ENCODE peak calls at places on chromosome 7, in six cellular contexts. V is PC-3, W is cardiac muscle cell, D is HFF-Myc, B is nephron progenitor cell, Z is uterus. J is an unnamed sample.

GRCh38 chr7:140214075-140214684 is 37.4 kb upstream of the KDM7A start:
- DNase-seq in V (peak), W (no peak), D (peak), B (no peak), Z (peak), J (peak)

GRCh38 chr7:50729962-50730361 is 52.7 kb downstream of the GRB10 start:
- DNase-seq in V (no peak), W (no peak), D (no peak), B (no peak), Z (no peak), J (no peak)

GRCh38 chr7:151454306-151454705 is 14.4 kb upstream of the CRYGN start:
- DNase-seq in V (no peak), W (no peak), D (no peak), B (peak), Z (no peak), J (no peak)

GRCh38 chr7:143389316-143390097 is 8.4 kb downstream of the ZYX start:
- DNase-seq in V (no peak), W (no peak), D (no peak), B (no peak), Z (no peak), J (no peak)

GRCh38 chr7:26397786-26398435 is 106.2 kb downstream of the SNX10 start:
- DNase-seq in V (peak), W (peak), D (no peak), B (peak), Z (no peak), J (no peak)

GRCh38 chr7:22438994-22439393 is 61.0 kb downstream of the STEAP1B start:
- DNase-seq in V (no peak), W (no peak), D (no peak), B (no peak), Z (no peak), J (no peak)

GRCh38 chr7:97215556-97215955 is 98.1 kb downstream of the SDHAF3 start:
- DNase-seq in V (no peak), W (peak), D (no peak), B (no peak), Z (no peak), J (peak)

GRCh38 chr7:129569811-129570215 is 41.7 kb upstream of the NRF1 start:
- DNase-seq in V (peak), W (no peak), D (peak), B (no peak), Z (no peak), J (peak)

GRCh38 chr7:43117842-43118241 is 5.4 kb downstream of the HECW1 start:
- DNase-seq in V (no peak), W (no peak), D (no peak), B (no peak), Z (no peak), J (no peak)

GRCh38 chr7:14303536-14303935 is 314.1 kb upstream of the ETV1 start:
- DNase-seq in V (peak), W (no peak), D (no peak), B (no peak), Z (no peak), J (peak)

GRCh38 chr7:44386139-44386913 is 60.9 kb upstream of the CAMK2B start:
- DNase-seq in V (no peak), W (no peak), D (no peak), B (no peak), Z (no peak), J (no peak)

GRCh38 chr7:20172736-20173334 is 44.3 kb downstream of the MACC1 start:
- DNase-seq in V (peak), W (peak), D (peak), B (peak), Z (peak), J (peak)

GRCh38 chr7:134701272-134701671 is 54.6 kb downstream of the BPGM start:
- DNase-seq in V (peak), W (no peak), D (no peak), B (no peak), Z (no peak), J (peak)

GRCh38 chr7:112410087-112410486 is 40.2 kb upstream of the IFRD1 start:
- DNase-seq in V (peak), W (no peak), D (no peak), B (no peak), Z (no peak), J (no peak)

GRCh38 chr7:81776159-81776558 is 6.3 kb upstream of the HGF start:
- DNase-seq in V (no peak), W (no peak), D (no peak), B (no peak), Z (no peak), J (no peak)

GRCh38 chr7:42843209-42843800 is 68.6 kb downstream of the C7orf25 start:
- DNase-seq in V (peak), W (peak), D (no peak), B (peak), Z (peak), J (peak)

GRCh38 chr7:138239244-138239643 is 163.0 kb downstream of the AKR1D1 start:
- DNase-seq in V (peak), W (no peak), D (no peak), B (no peak), Z (no peak), J (peak)

GRCh38 chr7:70498232-70498631 is 633.7 kb upstream of the GALNT17 start:
- DNase-seq in V (no peak), W (no peak), D (no peak), B (no peak), Z (no peak), J (peak)

GRCh38 chr7:112083776-112084175 is 122.4 kb downstream of the DOCK4 start:
- DNase-seq in V (no peak), W (no peak), D (no peak), B (no peak), Z (no peak), J (no peak)

GRCh38 chr7:125780153-125780552 is 850.5 kb upstream of the POT1 start:
- DNase-seq in V (no peak), W (no peak), D (no peak), B (no peak), Z (no peak), J (no peak)

GRCh38 chr7:159098795-159099194 is 45.9 kb downstream of the VIPR2 start:
- DNase-seq in V (no peak), W (no peak), D (no peak), B (no peak), Z (peak), J (no peak)

GRCh38 chr7:102223175-102223574 is 63.5 kb upstream of the SH2B2 start:
- DNase-seq in V (no peak), W (no peak), D (no peak), B (no peak), Z (no peak), J (no peak)

GRCh38 chr7:142328006-142328405 is 70.1 kb upstream of the PRSS58 start:
- DNase-seq in V (no peak), W (no peak), D (no peak), B (peak), Z (no peak), J (no peak)

GRCh38 chr7:38147005-38147404 is 31.0 kb upstream of the STARD3NL start:
- DNase-seq in V (no peak), W (no peak), D (no peak), B (no peak), Z (no peak), J (peak)

GRCh38 chr7:73308074-73308664 is 457 bp downstream of the NSUN5 start:
- DNase-seq in V (peak), W (no peak), D (no peak), B (no peak), Z (no peak), J (peak)

GRCh38 chr7:23285657-23286646 is 13.2 kb upstream of the MALSU1 start:
- DNase-seq in V (no peak), W (no peak), D (no peak), B (no peak), Z (no peak), J (no peak)

GRCh38 chr7:140638311-140638791 is 2.3 kb downstream of the DENND2A start:
- DNase-seq in V (peak), W (no peak), D (no peak), B (no peak), Z (peak), J (peak)

GRCh38 chr7:3300221-3300650 is 816 bp upstream of the SDK1 start:
- DNase-seq in V (peak), W (peak), D (peak), B (peak), Z (peak), J (no peak)

GRCh38 chr7:117259626-117260025 is 63.2 kb downstream of the WNT2 start:
- DNase-seq in V (no peak), W (no peak), D (peak), B (no peak), Z (no peak), J (peak)

GRCh38 chr7:50970092-50970491 is 187.4 kb upstream of the GRB10 start:
- DNase-seq in V (no peak), W (no peak), D (no peak), B (no peak), Z (no peak), J (peak)

GRCh38 chr7:115409682-115410426 is 488.0 kb downstream of the MDFIC start:
- DNase-seq in V (no peak), W (no peak), D (no peak), B (no peak), Z (no peak), J (no peak)

GRCh38 chr7:341841-342638 is 52.1 kb downstream of the FOXL3 start:
- DNase-seq in V (peak), W (no peak), D (no peak), B (no peak), Z (no peak), J (no peak)

GRCh38 chr7:102204212-102204611 is 82.5 kb upstream of the SH2B2 start:
- DNase-seq in V (no peak), W (no peak), D (no peak), B (no peak), Z (no peak), J (no peak)

GRCh38 chr7:154431045-154431444 is 378.8 kb downstream of the DPP6 start:
- DNase-seq in V (no peak), W (no peak), D (no peak), B (no peak), Z (no peak), J (no peak)

GRCh38 chr7:55951637-55952351 is at the start of gene MRPS17:
- DNase-seq in V (peak), W (peak), D (peak), B (peak), Z (peak), J (peak)

GRCh38 chr7:125256446-125256845 is 326.8 kb upstream of the POT1 start:
- DNase-seq in V (no peak), W (peak), D (no peak), B (no peak), Z (no peak), J (peak)

GRCh38 chr7:70696139-70696782 is 435.7 kb upstream of the GALNT17 start:
- DNase-seq in V (no peak), W (no peak), D (no peak), B (no peak), Z (no peak), J (peak)

GRCh38 chr7:17640730-17641377 is 299.4 kb downstream of the SNX13 start:
- DNase-seq in V (peak), W (peak), D (no peak), B (peak), Z (no peak), J (peak)

GRCh38 chr7:127375626-127376025 is 16.9 kb downstream of the ZNF800 start:
- DNase-seq in V (no peak), W (no peak), D (no peak), B (no peak), Z (no peak), J (no peak)

GRCh38 chr7:91293136-91293535 is 28.9 kb downstream of the FZD1 start:
- DNase-seq in V (no peak), W (no peak), D (no peak), B (no peak), Z (no peak), J (no peak)

GRCh38 chr7:91293840-91294239 is 29.6 kb downstream of the FZD1 start:
- DNase-seq in V (no peak), W (no peak), D (no peak), B (no peak), Z (no peak), J (peak)

GRCh38 chr7:91292506-91292905 is 28.3 kb downstream of the FZD1 start:
- DNase-seq in V (peak), W (no peak), D (no peak), B (no peak), Z (no peak), J (no peak)

GRCh38 chr7:91291302-91291701 is 27.1 kb downstream of the FZD1 start:
- DNase-seq in V (no peak), W (no peak), D (no peak), B (no peak), Z (no peak), J (no peak)

GRCh38 chr7:91291902-91292301 is 27.7 kb downstream of the FZD1 start:
- DNase-seq in V (no peak), W (no peak), D (no peak), B (no peak), Z (no peak), J (peak)
- TF ChIP-seq CTCF in V (no peak), W (no peak), D (no peak), B (no peak), Z (no peak), J (peak)

GRCh38 chr7:45984386-45985295 is 63.6 kb upstream of the IGFBP3 start:
- DNase-seq in V (peak), W (no peak), D (no peak), B (no peak), Z (no peak), J (peak)
- TF ChIP-seq CTCF in V (peak), W (no peak), D (no peak), B (no peak), Z (no peak), J (peak)

GRCh38 chr7:95376632-95377380 is 19.4 kb downstream of the PON3 start:
- DNase-seq in V (no peak), W (no peak), D (no peak), B (no peak), Z (no peak), J (peak)

GRCh38 chr7:95367606-95368005 is 28.6 kb downstream of the PON3 start:
- DNase-seq in V (peak), W (no peak), D (no peak), B (no peak), Z (no peak), J (peak)

GRCh38 chr7:95375591-95376294 is 20.4 kb downstream of the PON3 start:
- DNase-seq in V (no peak), W (no peak), D (no peak), B (no peak), Z (no peak), J (peak)

GRCh38 chr7:95373323-95373722 is 22.9 kb downstream of the PON3 start:
- DNase-seq in V (no peak), W (no peak), D (no peak), B (no peak), Z (no peak), J (no peak)
- TF ChIP-seq CTCF in V (no peak), W (no peak), D (no peak), B (no peak), Z (no peak), J (no peak)

DNA sequence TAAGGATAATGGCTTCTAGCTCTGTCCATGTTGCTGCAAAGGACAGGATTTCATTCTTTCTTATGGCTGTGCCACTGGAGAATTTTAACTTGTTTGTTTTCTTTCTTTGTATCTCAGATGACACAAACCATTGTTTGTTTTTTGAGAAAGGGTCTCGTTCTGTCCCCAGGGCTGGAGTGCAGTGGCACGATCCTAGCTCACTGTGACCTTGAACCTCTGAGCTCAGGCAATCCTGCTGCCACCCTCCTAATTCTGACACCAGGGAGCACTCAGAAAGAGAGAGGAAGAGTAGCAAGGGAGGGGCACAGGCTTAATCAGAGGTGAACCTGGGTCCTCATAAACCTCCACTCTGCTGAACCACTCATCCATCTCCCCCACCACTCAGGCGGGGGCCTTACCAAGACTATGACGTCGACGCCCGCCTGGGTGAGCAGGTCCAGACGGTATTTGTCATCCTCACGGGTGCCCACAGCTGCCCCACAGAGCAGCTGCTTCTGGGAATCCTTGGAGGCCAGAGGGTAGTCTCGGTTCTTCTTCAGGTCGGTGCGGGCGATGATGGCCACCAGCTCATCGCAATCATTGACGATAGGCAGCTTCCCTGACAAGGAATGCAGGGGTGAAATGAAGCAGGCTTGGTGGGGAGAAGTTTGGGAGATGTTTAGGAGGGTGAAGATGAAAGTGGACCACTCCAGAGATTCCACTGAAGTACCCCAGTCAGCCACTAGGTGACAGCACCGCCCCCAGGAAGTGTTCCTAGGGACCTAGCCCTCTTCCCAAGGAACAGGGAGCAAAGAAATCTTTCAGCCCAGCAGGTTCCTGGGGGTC is 11.6 kb downstream of the IMPDH1 start:
- DNase-seq in V (peak), W (peak), D (no peak), B (peak), Z (peak), J (peak)
- TF ChIP-seq CTCF in V (peak), W (peak), D (peak), B (peak), Z (peak), J (peak)

DNA sequence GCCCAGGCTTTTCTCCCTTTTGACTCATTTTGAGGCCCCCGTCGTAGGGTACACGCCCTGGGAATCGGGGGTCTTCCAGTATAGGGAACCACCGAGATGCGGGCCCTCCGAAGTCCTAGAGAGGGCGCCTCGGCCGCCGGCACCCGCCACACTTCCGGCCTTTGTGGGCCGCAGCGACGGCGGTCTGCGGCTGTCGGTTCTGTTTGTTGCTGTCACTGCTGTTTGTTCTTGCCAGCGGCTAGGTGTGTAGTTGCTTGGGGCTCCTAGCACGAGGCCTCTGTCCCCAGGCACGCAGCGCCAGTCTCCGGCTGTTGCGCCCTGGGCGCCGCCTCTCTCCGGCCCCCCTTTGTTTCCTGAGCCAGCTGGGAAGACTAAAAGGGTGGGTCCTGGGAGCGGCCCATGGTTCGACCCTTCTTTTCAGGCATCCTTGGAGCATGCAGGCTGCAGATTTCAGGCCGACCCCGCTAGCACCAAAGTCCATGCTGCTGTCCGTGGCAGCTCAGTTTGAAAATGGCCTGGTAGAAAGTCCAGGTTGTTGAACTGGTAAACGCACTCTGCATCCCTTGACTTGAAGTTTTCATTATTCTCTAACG is 17.8 kb upstream of the ZKSCAN1 start:
- DNase-seq in V (no peak), W (peak), D (no peak), B (no peak), Z (peak), J (peak)
- TF ChIP-seq CTCF in V (no peak), W (peak), D (no peak), B (no peak), Z (peak), J (no peak)

GRCh38 chr7:30658471-30659074 is 23.7 kb downstream of the CRHR2 start:
- DNase-seq in V (no peak), W (no peak), D (no peak), B (no peak), Z (no peak), J (no peak)

GRCh38 chr7:30655096-30655970 is 26.9 kb downstream of the CRHR2 start:
- DNase-seq in V (no peak), W (no peak), D (no peak), B (no peak), Z (no peak), J (no peak)

GRCh38 chr7:30656611-30657010 is 25.6 kb downstream of the CRHR2 start:
- DNase-seq in V (no peak), W (no peak), D (no peak), B (peak), Z (no peak), J (no peak)

GRCh38 chr7:30656006-30656575 is 26.2 kb downstream of the CRHR2 start:
- DNase-seq in V (no peak), W (no peak), D (no peak), B (no peak), Z (no peak), J (no peak)

GRCh38 chr7:30657131-30657530 is 25.1 kb downstream of the CRHR2 start:
- DNase-seq in V (no peak), W (no peak), D (no peak), B (no peak), Z (no peak), J (no peak)
- TF ChIP-seq CTCF in V (no peak), W (no peak), D (no peak), B (no peak), Z (no peak), J (no peak)

GRCh38 chr7:28032738-28033380 is 147.7 kb downstream of the JAZF1 start:
- DNase-seq in V (no peak), W (no peak), D (no peak), B (no peak), Z (no peak), J (no peak)
- TF ChIP-seq CTCF in V (no peak), W (no peak), D (peak), B (no peak), Z (no peak), J (no peak)

DNA sequence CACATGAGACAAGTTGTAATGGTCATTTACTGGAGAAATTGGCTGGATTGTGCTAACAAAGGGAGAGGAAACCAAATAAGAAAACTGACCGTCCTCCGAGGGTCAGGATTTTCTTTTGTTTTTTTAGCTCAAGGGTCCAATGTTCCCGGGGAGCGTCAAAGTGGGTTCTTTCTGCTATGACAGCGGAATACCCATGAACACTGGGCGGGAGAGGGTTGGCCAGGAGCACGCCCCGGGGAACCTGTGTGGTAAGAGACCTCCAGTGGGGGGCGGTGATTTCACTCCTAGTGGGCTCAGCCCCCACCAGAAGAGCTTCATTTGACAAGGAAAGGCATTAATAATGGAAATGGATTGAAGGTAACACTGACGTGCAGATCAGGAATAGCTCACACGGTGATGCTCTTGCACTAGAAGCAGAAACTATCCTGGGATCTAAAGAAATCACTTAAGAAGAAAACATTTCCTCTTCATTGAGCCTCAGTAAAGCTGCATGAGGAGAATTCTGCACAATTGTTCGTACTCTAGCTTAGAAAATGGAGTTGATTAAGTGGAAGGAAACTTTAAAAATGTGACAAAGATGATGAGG is 627.0 kb downstream of the SUGCT start:
- DNase-seq in V (no peak), W (no peak), D (no peak), B (no peak), Z (no peak), J (peak)
- TF ChIP-seq CTCF in V (peak), W (no peak), D (no peak), B (no peak), Z (no peak), J (peak)

GRCh38 chr7:1639071-1639470 is 31.0 kb upstream of the ELFN1 start:
- DNase-seq in V (no peak), W (no peak), D (no peak), B (no peak), Z (no peak), J (no peak)
- TF ChIP-seq CTCF in V (no peak), W (no peak), D (no peak), B (no peak), Z (no peak), J (no peak)